ENCODE peak calls at places on chromosomes 16 and 17, in nine cellular contexts. One of them, this sample, is unnamed.

GRCh38 chr16:85579883-85580607 is 33.1 kb upstream of the GSE1 start:
- DNase-seq in BJ: no peak
- DNase-seq in C1 segment of cervical spinal cord: no peak
- DNase-seq in neuronal stem cell: no peak
- DNase-seq in naive B cell: no peak
- DNase-seq in sigmoid colon: no peak
- DNase-seq in stimulated activated CD8-positive, alpha-beta memory T cell treated with anti-CD3 and anti-CD28 coated beads, Interleukin-7, amount 100 ng/mL, for 1 hour: no peak
- DNase-seq in WTC11: no peak
- DNase-seq in A549: no peak
- DNase-seq in this sample: no peak

GRCh38 chr17:10285896-10286295 is 86.9 kb downstream of the MYH13 start:
- DNase-seq in A549: no peak
- DNase-seq in naive B cell: no peak
- DNase-seq in stimulated activated CD8-positive, alpha-beta memory T cell treated with anti-CD3 and anti-CD28 coated beads, Interleukin-7, amount 100 ng/mL, for 1 hour: no peak
- DNase-seq in C1 segment of cervical spinal cord: no peak
- DNase-seq in neuronal stem cell: no peak
- DNase-seq in WTC11: no peak
- DNase-seq in sigmoid colon: no peak
- DNase-seq in BJ: no peak
- DNase-seq in this sample: no peak

GRCh38 chr17:81926451-81927144 is 937 bp downstream of the MAFG start:
- DNase-seq in C1 segment of cervical spinal cord: peak
- DNase-seq in A549: peak
- DNase-seq in naive B cell: peak
- DNase-seq in BJ: no peak
- DNase-seq in WTC11: peak
- DNase-seq in sigmoid colon: peak
- DNase-seq in stimulated activated CD8-positive, alpha-beta memory T cell treated with anti-CD3 and anti-CD28 coated beads, Interleukin-7, amount 100 ng/mL, for 1 hour: no peak
- DNase-seq in neuronal stem cell: no peak
- DNase-seq in this sample: peak

GRCh38 chr17:29060475-29060874 is 17.5 kb downstream of the PIPOX start:
- DNase-seq in A549: no peak
- DNase-seq in BJ: no peak
- DNase-seq in naive B cell: no peak
- DNase-seq in sigmoid colon: no peak
- DNase-seq in WTC11: no peak
- DNase-seq in C1 segment of cervical spinal cord: no peak
- DNase-seq in neuronal stem cell: no peak
- DNase-seq in stimulated activated CD8-positive, alpha-beta memory T cell treated with anti-CD3 and anti-CD28 coated beads, Interleukin-7, amount 100 ng/mL, for 1 hour: no peak
- DNase-seq in this sample: no peak

GRCh38 chr16:47260496-47260895 is 116.8 kb upstream of the NETO2 start:
- DNase-seq in A549: no peak
- DNase-seq in naive B cell: no peak
- DNase-seq in neuronal stem cell: no peak
- DNase-seq in sigmoid colon: no peak
- DNase-seq in BJ: no peak
- DNase-seq in WTC11: no peak
- DNase-seq in stimulated activated CD8-positive, alpha-beta memory T cell treated with anti-CD3 and anti-CD28 coated beads, Interleukin-7, amount 100 ng/mL, for 1 hour: no peak
- DNase-seq in C1 segment of cervical spinal cord: no peak
- DNase-seq in this sample: no peak

GRCh38 chr16:8859913-8860881 is 8.6 kb downstream of the CARHSP1 start:
- DNase-seq in naive B cell: no peak
- DNase-seq in sigmoid colon: peak
- DNase-seq in stimulated activated CD8-positive, alpha-beta memory T cell treated with anti-CD3 and anti-CD28 coated beads, Interleukin-7, amount 100 ng/mL, for 1 hour: no peak
- DNase-seq in C1 segment of cervical spinal cord: no peak
- DNase-seq in A549: no peak
- DNase-seq in neuronal stem cell: no peak
- DNase-seq in BJ: no peak
- DNase-seq in WTC11: no peak
- DNase-seq in this sample: no peak

GRCh38 chr17:64180089-64180488 is 50.1 kb upstream of the ERN1 start:
- DNase-seq in neuronal stem cell: no peak
- DNase-seq in sigmoid colon: no peak
- DNase-seq in BJ: no peak
- DNase-seq in stimulated activated CD8-positive, alpha-beta memory T cell treated with anti-CD3 and anti-CD28 coated beads, Interleukin-7, amount 100 ng/mL, for 1 hour: no peak
- DNase-seq in A549: no peak
- DNase-seq in naive B cell: no peak
- DNase-seq in WTC11: no peak
- DNase-seq in C1 segment of cervical spinal cord: no peak
- DNase-seq in this sample: no peak

GRCh38 chr17:34011599-34011998 is 243.5 kb upstream of the CCL2 start:
- DNase-seq in WTC11: no peak
- DNase-seq in A549: no peak
- DNase-seq in sigmoid colon: no peak
- DNase-seq in stimulated activated CD8-positive, alpha-beta memory T cell treated with anti-CD3 and anti-CD28 coated beads, Interleukin-7, amount 100 ng/mL, for 1 hour: no peak
- DNase-seq in naive B cell: no peak
- DNase-seq in C1 segment of cervical spinal cord: no peak
- DNase-seq in neuronal stem cell: no peak
- DNase-seq in BJ: no peak
- DNase-seq in this sample: no peak

GRCh38 chr16:89015271-89015859 is 38.4 kb upstream of the CBFA2T3 start:
- DNase-seq in stimulated activated CD8-positive, alpha-beta memory T cell treated with anti-CD3 and anti-CD28 coated beads, Interleukin-7, amount 100 ng/mL, for 1 hour: no peak
- DNase-seq in sigmoid colon: peak
- DNase-seq in C1 segment of cervical spinal cord: no peak
- DNase-seq in WTC11: no peak
- DNase-seq in neuronal stem cell: no peak
- DNase-seq in naive B cell: no peak
- DNase-seq in A549: no peak
- DNase-seq in BJ: no peak
- DNase-seq in this sample: no peak

GRCh38 chr16:57041182-57042156 is 50.9 kb upstream of the CPNE2 start:
- DNase-seq in C1 segment of cervical spinal cord: no peak
- DNase-seq in stimulated activated CD8-positive, alpha-beta memory T cell treated with anti-CD3 and anti-CD28 coated beads, Interleukin-7, amount 100 ng/mL, for 1 hour: peak
- DNase-seq in BJ: no peak
- DNase-seq in sigmoid colon: no peak
- DNase-seq in A549: no peak
- DNase-seq in naive B cell: peak
- DNase-seq in WTC11: no peak
- DNase-seq in neuronal stem cell: no peak
- DNase-seq in this sample: no peak

GRCh38 chr17:5978496-5978895 is 91.7 kb upstream of the WSCD1 start:
- DNase-seq in sigmoid colon: no peak
- DNase-seq in C1 segment of cervical spinal cord: no peak
- DNase-seq in neuronal stem cell: no peak
- DNase-seq in BJ: no peak
- DNase-seq in naive B cell: no peak
- DNase-seq in stimulated activated CD8-positive, alpha-beta memory T cell treated with anti-CD3 and anti-CD28 coated beads, Interleukin-7, amount 100 ng/mL, for 1 hour: no peak
- DNase-seq in A549: no peak
- DNase-seq in WTC11: no peak
- DNase-seq in this sample: no peak

GRCh38 chr16:11079657-11080187 is 135.4 kb downstream of the CLEC16A start:
- DNase-seq in BJ: peak
- DNase-seq in neuronal stem cell: no peak
- DNase-seq in WTC11: no peak
- DNase-seq in A549: no peak
- DNase-seq in naive B cell: no peak
- DNase-seq in stimulated activated CD8-positive, alpha-beta memory T cell treated with anti-CD3 and anti-CD28 coated beads, Interleukin-7, amount 100 ng/mL, for 1 hour: no peak
- DNase-seq in sigmoid colon: peak
- DNase-seq in C1 segment of cervical spinal cord: no peak
- DNase-seq in this sample: no peak

GRCh38 chr17:34562387-34562786 is 17.0 kb upstream of the TMEM132E start:
- DNase-seq in sigmoid colon: no peak
- DNase-seq in stimulated activated CD8-positive, alpha-beta memory T cell treated with anti-CD3 and anti-CD28 coated beads, Interleukin-7, amount 100 ng/mL, for 1 hour: no peak
- DNase-seq in neuronal stem cell: no peak
- DNase-seq in A549: no peak
- DNase-seq in C1 segment of cervical spinal cord: no peak
- DNase-seq in WTC11: peak
- DNase-seq in BJ: no peak
- DNase-seq in naive B cell: no peak
- DNase-seq in this sample: no peak

GRCh38 chr17:48439875-48440505 is 10.0 kb upstream of the SKAP1 start:
- DNase-seq in A549: no peak
- DNase-seq in C1 segment of cervical spinal cord: no peak
- DNase-seq in stimulated activated CD8-positive, alpha-beta memory T cell treated with anti-CD3 and anti-CD28 coated beads, Interleukin-7, amount 100 ng/mL, for 1 hour: no peak
- DNase-seq in naive B cell: peak
- DNase-seq in neuronal stem cell: no peak
- DNase-seq in WTC11: no peak
- DNase-seq in BJ: no peak
- DNase-seq in sigmoid colon: no peak
- DNase-seq in this sample: no peak

GRCh38 chr16:84816485-84816884 is 3.3 kb upstream of the CRISPLD2 start:
- DNase-seq in BJ: no peak
- DNase-seq in neuronal stem cell: no peak
- DNase-seq in C1 segment of cervical spinal cord: no peak
- DNase-seq in sigmoid colon: no peak
- DNase-seq in WTC11: no peak
- DNase-seq in stimulated activated CD8-positive, alpha-beta memory T cell treated with anti-CD3 and anti-CD28 coated beads, Interleukin-7, amount 100 ng/mL, for 1 hour: no peak
- DNase-seq in A549: no peak
- DNase-seq in naive B cell: no peak
- DNase-seq in this sample: no peak

GRCh38 chr17:81389585-81389984 is 5.7 kb upstream of the BAHCC1 start:
- DNase-seq in A549: no peak
- DNase-seq in sigmoid colon: no peak
- DNase-seq in neuronal stem cell: no peak
- DNase-seq in BJ: no peak
- DNase-seq in C1 segment of cervical spinal cord: no peak
- DNase-seq in naive B cell: no peak
- DNase-seq in WTC11: no peak
- DNase-seq in stimulated activated CD8-positive, alpha-beta memory T cell treated with anti-CD3 and anti-CD28 coated beads, Interleukin-7, amount 100 ng/mL, for 1 hour: no peak
- DNase-seq in this sample: no peak

GRCh38 chr16:64356267-64356666 is 765.6 kb downstream of the CDH11 start:
- DNase-seq in C1 segment of cervical spinal cord: no peak
- DNase-seq in BJ: peak
- DNase-seq in WTC11: no peak
- DNase-seq in sigmoid colon: no peak
- DNase-seq in A549: no peak
- DNase-seq in naive B cell: no peak
- DNase-seq in stimulated activated CD8-positive, alpha-beta memory T cell treated with anti-CD3 and anti-CD28 coated beads, Interleukin-7, amount 100 ng/mL, for 1 hour: no peak
- DNase-seq in neuronal stem cell: no peak
- DNase-seq in this sample: no peak

GRCh38 chr17:82200743-82201497 is 11.7 kb downstream of the CCDC57 start:
- DNase-seq in sigmoid colon: no peak
- DNase-seq in naive B cell: no peak
- DNase-seq in A549: no peak
- DNase-seq in C1 segment of cervical spinal cord: no peak
- DNase-seq in stimulated activated CD8-positive, alpha-beta memory T cell treated with anti-CD3 and anti-CD28 coated beads, Interleukin-7, amount 100 ng/mL, for 1 hour: peak
- DNase-seq in neuronal stem cell: no peak
- DNase-seq in BJ: no peak
- DNase-seq in WTC11: no peak
- DNase-seq in this sample: no peak

GRCh38 chr17:81036128-81036891 is 1.4 kb downstream of the BAIAP2 start:
- DNase-seq in neuronal stem cell: no peak
- DNase-seq in naive B cell: no peak
- DNase-seq in sigmoid colon: no peak
- DNase-seq in A549: no peak
- DNase-seq in BJ: no peak
- DNase-seq in stimulated activated CD8-positive, alpha-beta memory T cell treated with anti-CD3 and anti-CD28 coated beads, Interleukin-7, amount 100 ng/mL, for 1 hour: no peak
- DNase-seq in C1 segment of cervical spinal cord: no peak
- DNase-seq in WTC11: no peak
- DNase-seq in this sample: no peak

GRCh38 chr16:24580665-24581064 is 41.3 kb downstream of the RBBP6 start:
- DNase-seq in neuronal stem cell: no peak
- DNase-seq in sigmoid colon: no peak
- DNase-seq in naive B cell: no peak
- DNase-seq in A549: peak
- DNase-seq in WTC11: no peak
- DNase-seq in BJ: no peak
- DNase-seq in C1 segment of cervical spinal cord: no peak
- DNase-seq in stimulated activated CD8-positive, alpha-beta memory T cell treated with anti-CD3 and anti-CD28 coated beads, Interleukin-7, amount 100 ng/mL, for 1 hour: no peak
- DNase-seq in this sample: no peak

GRCh38 chr17:17147821-17148220 is 58.3 kb downstream of the PLD6 start:
- DNase-seq in naive B cell: no peak
- DNase-seq in BJ: peak
- DNase-seq in A549: no peak
- DNase-seq in neuronal stem cell: no peak
- DNase-seq in WTC11: no peak
- DNase-seq in C1 segment of cervical spinal cord: no peak
- DNase-seq in stimulated activated CD8-positive, alpha-beta memory T cell treated with anti-CD3 and anti-CD28 coated beads, Interleukin-7, amount 100 ng/mL, for 1 hour: no peak
- DNase-seq in sigmoid colon: no peak
- DNase-seq in this sample: no peak

GRCh38 chr16:508884-509736 is 18.4 kb upstream of the CAPN15 start:
- DNase-seq in neuronal stem cell: no peak
- DNase-seq in BJ: no peak
- DNase-seq in WTC11: no peak
- DNase-seq in C1 segment of cervical spinal cord: peak
- DNase-seq in stimulated activated CD8-positive, alpha-beta memory T cell treated with anti-CD3 and anti-CD28 coated beads, Interleukin-7, amount 100 ng/mL, for 1 hour: no peak
- DNase-seq in sigmoid colon: no peak
- DNase-seq in A549: no peak
- DNase-seq in naive B cell: no peak
- DNase-seq in this sample: no peak

GRCh38 chr16:57761301-57761700 is 25.7 kb downstream of the KATNB1 start:
- DNase-seq in C1 segment of cervical spinal cord: no peak
- DNase-seq in sigmoid colon: no peak
- DNase-seq in BJ: no peak
- DNase-seq in neuronal stem cell: no peak
- DNase-seq in A549: no peak
- DNase-seq in naive B cell: no peak
- DNase-seq in WTC11: no peak
- DNase-seq in stimulated activated CD8-positive, alpha-beta memory T cell treated with anti-CD3 and anti-CD28 coated beads, Interleukin-7, amount 100 ng/mL, for 1 hour: no peak
- DNase-seq in this sample: no peak

GRCh38 chr17:2299136-2299535 is 4.4 kb downstream of the SMG6 start:
- DNase-seq in WTC11: no peak
- DNase-seq in C1 segment of cervical spinal cord: no peak
- DNase-seq in sigmoid colon: no peak
- DNase-seq in neuronal stem cell: no peak
- DNase-seq in stimulated activated CD8-positive, alpha-beta memory T cell treated with anti-CD3 and anti-CD28 coated beads, Interleukin-7, amount 100 ng/mL, for 1 hour: no peak
- DNase-seq in BJ: no peak
- DNase-seq in naive B cell: no peak
- DNase-seq in A549: no peak
- DNase-seq in this sample: no peak

GRCh38 chr17:57447357-57448019 is 191.2 kb downstream of the MSI2 start:
- DNase-seq in neuronal stem cell: no peak
- DNase-seq in sigmoid colon: no peak
- DNase-seq in stimulated activated CD8-positive, alpha-beta memory T cell treated with anti-CD3 and anti-CD28 coated beads, Interleukin-7, amount 100 ng/mL, for 1 hour: no peak
- DNase-seq in WTC11: no peak
- DNase-seq in A549: no peak
- DNase-seq in BJ: no peak
- DNase-seq in C1 segment of cervical spinal cord: no peak
- DNase-seq in naive B cell: no peak
- DNase-seq in this sample: no peak

GRCh38 chr17:40551091-40551873 is 14.0 kb downstream of the CCR7 start:
- DNase-seq in WTC11: peak
- DNase-seq in A549: peak
- DNase-seq in BJ: peak
- DNase-seq in stimulated activated CD8-positive, alpha-beta memory T cell treated with anti-CD3 and anti-CD28 coated beads, Interleukin-7, amount 100 ng/mL, for 1 hour: no peak
- DNase-seq in neuronal stem cell: no peak
- DNase-seq in C1 segment of cervical spinal cord: no peak
- DNase-seq in naive B cell: no peak
- DNase-seq in sigmoid colon: peak
- DNase-seq in this sample: no peak